ENCODE peak calls at places on chromosomes 7 and 10, in five cellular contexts. X, O, Q, D and E are unnamed samples.
A peak's percentile ranks its signal among the peaks of the same experiment; 100 is the strongest.

GRCh38 chr10:67211680-67212079 is 285.8 kb downstream of the LRRTM3 start:
- DNase-seq in X (no peak), O (no peak), Q (no peak), D (no peak), E (no peak)

GRCh38 chr10:29305031-29305335 is 16.1 kb downstream of the LYZL1 start:
- DNase-seq in X (no peak), O (peak; percentile 57), Q (no peak), D (no peak), E (no peak)

GRCh38 chr10:46309511-46310142 is 22.8 kb downstream of the ANTXRL start:
- DNase-seq in X (no peak), O (no peak), Q (no peak), D (no peak), E (no peak)

GRCh38 chr7:27185013-27185707 is at the start of gene HOXA11:
- DNase-seq in X (no peak), O (no peak), Q (no peak), D (no peak), E (no peak)

GRCh38 chr7:2706685-2707126 is 18.7 kb downstream of the AMZ1 start:
- DNase-seq in X (no peak), O (no peak), Q (no peak), D (no peak), E (no peak)

GRCh38 chr7:107592361-107593024 is 12.4 kb downstream of the BCAP29 start:
- DNase-seq in X (no peak), O (peak; percentile 72), Q (no peak), D (no peak), E (no peak)

GRCh38 chr7:117048854-117049321 is 95.6 kb downstream of the ST7 start:
- DNase-seq in X (no peak), O (no peak), Q (no peak), D (no peak), E (no peak)

GRCh38 chr7:87000344-87000743 is 59.1 kb downstream of the ELAPOR2 start:
- DNase-seq in X (no peak), O (no peak), Q (no peak), D (no peak), E (no peak)

GRCh38 chr7:108839091-108839490 is 269.4 kb downstream of the DNAJB9 start:
- DNase-seq in X (no peak), O (peak; percentile 42), Q (no peak), D (no peak), E (no peak)

GRCh38 chr7:85104432-85105205 is 82.2 kb downstream of the SEMA3D start:
- DNase-seq in X (no peak), O (peak; percentile 26), Q (no peak), D (no peak), E (no peak)

GRCh38 chr7:158996214-158997109 is 140.1 kb downstream of the DYNC2I1 start:
- DNase-seq in X (no peak), O (no peak), Q (no peak), D (no peak), E (no peak)

GRCh38 chr7:157027568-157028527 is 17.4 kb upstream of the MNX1 start:
- DNase-seq in X (no peak), O (no peak), Q (no peak), D (no peak), E (no peak)

GRCh38 chr7:17301491-17302101 is 3.1 kb downstream of the AHR start:
- DNase-seq in X (peak; percentile 4), O (peak; percentile 34), Q (no peak), D (peak; percentile 57), E (no peak)

GRCh38 chr7:80060218-80060806 is 74.3 kb upstream of the GNAI1 start:
- DNase-seq in X (no peak), O (peak; percentile 57), Q (no peak), D (peak; percentile 38), E (peak; percentile 36)

GRCh38 chr7:102282465-102283362 is 4.0 kb upstream of the SH2B2 start:
- DNase-seq in X (no peak), O (no peak), Q (no peak), D (no peak), E (no peak)

GRCh38 chr7:102281785-102282184 is 4.9 kb upstream of the SH2B2 start:
- DNase-seq in X (no peak), O (no peak), Q (no peak), D (no peak), E (no peak)

GRCh38 chr7:102277901-102278300 is 8.8 kb upstream of the SH2B2 start:
- DNase-seq in X (no peak), O (no peak), Q (no peak), D (no peak), E (no peak)

GRCh38 chr7:102280521-102280920 is 6.1 kb upstream of the SH2B2 start:
- DNase-seq in X (no peak), O (no peak), Q (no peak), D (no peak), E (no peak)

DNA sequence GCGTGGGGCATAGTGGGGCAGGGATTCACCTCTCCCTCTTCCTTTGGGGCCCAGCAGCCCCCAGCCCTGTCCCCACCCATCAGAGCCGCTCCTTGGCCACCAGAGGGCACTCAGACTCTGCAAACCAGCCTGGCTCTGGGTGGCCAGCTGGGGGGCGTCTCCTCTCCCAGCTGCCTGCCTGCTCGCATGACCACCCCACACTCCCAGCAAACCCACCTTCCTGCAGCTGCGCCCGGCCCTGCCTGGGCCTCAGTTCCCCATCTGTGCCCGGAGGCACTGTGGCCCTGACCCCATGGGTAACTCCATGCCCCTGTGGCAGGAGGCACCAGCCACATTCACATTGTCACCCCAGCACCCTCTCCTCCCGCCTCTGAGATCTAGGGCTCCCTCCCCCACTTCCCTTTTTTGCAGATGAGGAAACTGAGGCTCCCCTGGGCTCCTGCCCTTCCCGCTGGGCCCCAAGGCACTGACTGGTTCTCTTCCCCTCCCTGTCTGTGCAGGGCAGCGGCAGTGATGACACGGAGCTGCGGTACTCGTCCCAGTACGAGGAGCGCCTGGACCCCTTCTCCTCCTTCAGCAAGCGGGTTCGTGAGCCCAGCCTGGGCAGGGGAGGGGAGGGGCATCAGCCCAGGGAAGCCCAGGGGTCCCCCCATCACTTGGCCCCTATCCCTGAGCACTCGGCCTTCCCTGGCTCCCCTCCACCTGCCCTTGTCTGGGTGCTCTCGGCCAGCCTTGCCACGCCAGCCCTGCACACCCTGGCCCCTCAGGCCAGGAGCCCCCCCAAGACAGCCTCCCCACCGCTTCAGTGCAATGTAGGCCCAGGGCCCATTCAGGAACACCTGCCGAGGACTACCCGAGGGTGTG is 6.9 kb upstream of the SH2B2 start:
- DNase-seq in X (no peak), O (peak; percentile 51), Q (no peak), D (peak; percentile 83), E (peak; percentile 89)
- TF ChIP-seq CTCF in X (peak; percentile 76), O (peak; percentile 87), Q (peak; percentile 86), D (peak; percentile 94), E (peak; percentile 88)

GRCh38 chr10:61452655-61453641 is at the start of gene TMEM26:
- DNase-seq in X (no peak), O (peak; percentile 63), Q (peak; percentile 25), D (no peak), E (no peak)
- TF ChIP-seq CTCF in X (no peak), O (no peak), Q (no peak), D (no peak), E (no peak)

DNA sequence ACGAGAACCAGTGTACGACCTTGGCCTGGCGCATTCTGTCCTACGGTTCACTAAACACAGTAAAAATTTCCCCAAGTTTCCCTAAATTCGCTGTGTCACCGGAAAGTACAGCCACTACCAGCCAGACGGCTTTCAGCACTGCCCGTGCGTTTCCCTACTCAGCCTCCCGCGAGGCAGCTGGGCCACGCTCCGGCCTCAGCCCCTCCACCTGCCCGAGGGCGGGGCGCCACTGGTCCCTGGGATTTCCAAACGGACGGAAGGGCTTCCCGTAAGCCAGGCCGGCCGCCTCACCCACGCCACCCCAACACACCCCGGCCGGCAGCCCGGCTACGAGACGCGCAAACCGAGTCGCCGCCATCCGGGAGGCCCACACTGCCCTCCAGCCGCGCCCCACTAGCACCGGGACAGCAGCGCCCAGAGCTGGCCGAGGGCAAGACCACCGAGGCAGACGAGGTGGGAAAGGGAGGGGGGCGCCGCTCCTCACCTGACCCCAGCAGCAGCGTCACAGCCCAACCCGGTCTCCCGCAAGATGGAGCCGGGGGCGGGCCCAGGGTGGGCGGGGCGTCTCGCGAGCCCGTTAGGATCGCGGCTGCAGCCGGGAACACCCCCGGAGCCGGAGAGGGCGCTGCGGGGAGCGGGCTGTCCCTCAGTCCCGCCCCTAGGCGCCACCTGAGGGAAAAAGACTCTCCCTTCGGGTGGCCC is at the start of gene ANXA7:
- DNase-seq in X (peak; percentile 66), O (peak; percentile 81), Q (peak; percentile 95), D (peak; percentile 93), E (peak; percentile 99)
- TF ChIP-seq CTCF in X (peak; percentile 32), O (peak; percentile 29), Q (peak; percentile 21), D (peak; percentile 8), E (no peak)

DNA sequence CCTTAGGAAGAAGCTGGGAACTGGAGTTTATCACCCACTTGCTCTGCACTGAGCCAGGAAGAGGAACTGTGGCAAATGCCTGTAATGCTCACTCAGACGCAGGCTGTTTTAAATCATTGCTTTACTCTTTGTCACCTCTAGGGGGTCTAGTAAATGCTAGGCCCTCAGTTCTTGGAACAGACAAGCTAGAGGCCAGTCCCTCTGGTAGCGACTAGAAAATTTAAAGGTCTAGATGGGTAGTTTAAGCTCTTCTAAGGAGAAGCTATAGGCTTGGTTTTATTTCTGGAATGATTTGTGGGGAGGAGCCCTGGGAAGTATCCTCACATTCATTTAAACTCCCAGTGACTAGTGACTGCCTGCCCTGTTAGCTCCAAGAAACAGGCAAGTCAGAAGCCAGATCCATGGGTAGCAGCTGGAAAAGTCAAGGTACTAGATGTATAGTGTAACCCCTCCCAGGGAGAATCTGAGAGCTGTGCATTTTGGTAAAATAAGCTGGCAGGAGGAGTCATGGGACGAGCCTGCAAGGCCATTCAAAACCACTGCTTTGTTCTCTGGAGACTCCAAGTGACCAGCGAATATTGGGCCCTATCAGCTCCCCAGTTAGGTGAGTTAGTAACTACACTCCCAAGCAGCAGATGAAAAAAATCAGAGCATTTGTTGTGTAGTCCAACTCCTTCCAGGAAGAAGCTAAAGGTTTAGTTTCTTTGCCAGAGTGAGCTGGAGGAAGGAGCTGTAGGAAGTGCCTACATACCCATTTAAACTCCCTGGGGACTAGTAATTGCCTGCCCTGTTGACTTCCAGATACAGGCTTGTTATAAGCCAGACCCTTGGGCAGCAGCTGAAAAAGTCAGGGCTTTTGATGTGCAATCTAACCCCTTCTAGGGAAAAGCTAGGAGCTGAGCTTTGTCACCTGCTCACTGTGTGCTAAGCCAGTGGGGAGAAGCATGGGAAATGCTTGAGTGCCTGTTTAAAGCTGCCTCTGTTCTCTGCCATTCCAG is 68.9 kb downstream of the DYNC1I1 start:
- DNase-seq in X (no peak), O (no peak), Q (no peak), D (peak; percentile 46), E (peak; percentile 38)
- TF ChIP-seq CTCF in X (no peak), O (peak; percentile 28), Q (no peak), D (peak; percentile 45), E (no peak)

DNA sequence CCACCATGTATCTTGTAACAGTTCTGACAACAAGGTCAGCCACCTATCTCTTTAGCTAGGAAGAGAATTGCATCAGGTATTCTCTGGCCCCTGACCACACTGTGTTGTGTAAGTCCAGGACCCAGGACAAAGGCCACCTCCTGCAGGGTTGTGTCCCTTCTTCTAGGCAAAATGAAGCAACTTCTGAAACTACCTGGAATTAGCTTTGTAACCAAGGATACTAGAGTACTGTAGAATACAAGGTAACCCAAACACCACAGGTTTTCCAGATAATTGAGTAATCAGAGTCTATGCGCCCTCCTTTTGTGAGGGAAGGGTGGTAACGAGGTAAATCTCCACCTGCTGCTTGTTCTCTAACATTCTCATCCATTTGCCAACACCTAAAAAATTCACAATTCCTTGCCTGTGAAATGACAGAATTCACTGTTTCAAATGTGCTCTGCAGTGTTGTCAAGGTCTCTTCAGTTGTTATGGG is 51.7 kb downstream of the SGMS1 start:
- DNase-seq in X (no peak), O (no peak), Q (no peak), D (no peak), E (no peak)
- TF ChIP-seq CTCF in X (no peak), O (no peak), Q (no peak), D (no peak), E (no peak)

GRCh38 chr7:75024922-75025321 is 48.7 kb downstream of the RCC1L start:
- DNase-seq in X (no peak), O (no peak), Q (no peak), D (no peak), E (no peak)
- TF ChIP-seq CTCF in X (no peak), O (no peak), Q (no peak), D (no peak), E (no peak)